ENCODE peak calls at places on chromosomes 4 and X, in seven cellular contexts. One of them, this sample, is unnamed.

GRCh38 chrX:120840826-120841225 is 34.8 kb downstream of the CT47B1 start:
- DNase-seq in T-helper 1 cell: no peak
- DNase-seq in dermis blood vessel endothelial cell: peak
- DNase-seq in GM03348: peak
- DNase-seq in stimulated activated CD4-positive, alpha-beta T cell treated with anti-CD3 and anti-CD28 coated beads, Interleukin-2, amount 100 ng/mL, for 48 hours: no peak
- DNase-seq in substantia nigra: no peak
- DNase-seq in mesothelial cell of epicardium: no peak
- DNase-seq in this sample: no peak

GRCh38 chr4:110064295-110064694 is 134.1 kb downstream of the ELOVL6 start:
- DNase-seq in T-helper 1 cell: no peak
- DNase-seq in dermis blood vessel endothelial cell: no peak
- DNase-seq in GM03348: no peak
- DNase-seq in stimulated activated CD4-positive, alpha-beta T cell treated with anti-CD3 and anti-CD28 coated beads, Interleukin-2, amount 100 ng/mL, for 48 hours: no peak
- DNase-seq in substantia nigra: no peak
- DNase-seq in mesothelial cell of epicardium: no peak
- DNase-seq in this sample: no peak

GRCh38 chrX:2464677-2465166 is 36.1 kb downstream of the DHRSX start:
- DNase-seq in T-helper 1 cell: no peak
- DNase-seq in dermis blood vessel endothelial cell: no peak
- DNase-seq in GM03348: no peak
- DNase-seq in stimulated activated CD4-positive, alpha-beta T cell treated with anti-CD3 and anti-CD28 coated beads, Interleukin-2, amount 100 ng/mL, for 48 hours: no peak
- DNase-seq in substantia nigra: no peak
- DNase-seq in mesothelial cell of epicardium: no peak
- DNase-seq in this sample: no peak

GRCh38 chr4:1474126-1475090 is 68.2 kb upstream of the NKX1-1 start:
- DNase-seq in T-helper 1 cell: no peak
- DNase-seq in dermis blood vessel endothelial cell: no peak
- DNase-seq in GM03348: no peak
- DNase-seq in stimulated activated CD4-positive, alpha-beta T cell treated with anti-CD3 and anti-CD28 coated beads, Interleukin-2, amount 100 ng/mL, for 48 hours: no peak
- DNase-seq in substantia nigra: no peak
- DNase-seq in mesothelial cell of epicardium: no peak
- DNase-seq in this sample: peak

GRCh38 chr4:148059617-148060180 is 327.8 kb downstream of the ARHGAP10 start:
- DNase-seq in T-helper 1 cell: no peak
- DNase-seq in dermis blood vessel endothelial cell: no peak
- DNase-seq in GM03348: no peak
- DNase-seq in stimulated activated CD4-positive, alpha-beta T cell treated with anti-CD3 and anti-CD28 coated beads, Interleukin-2, amount 100 ng/mL, for 48 hours: no peak
- DNase-seq in substantia nigra: no peak
- DNase-seq in mesothelial cell of epicardium: no peak
- DNase-seq in this sample: no peak

GRCh38 chr4:142614621-142615323 is 231.3 kb downstream of the INPP4B start:
- DNase-seq in T-helper 1 cell: no peak
- DNase-seq in dermis blood vessel endothelial cell: no peak
- DNase-seq in GM03348: no peak
- DNase-seq in stimulated activated CD4-positive, alpha-beta T cell treated with anti-CD3 and anti-CD28 coated beads, Interleukin-2, amount 100 ng/mL, for 48 hours: no peak
- DNase-seq in substantia nigra: no peak
- DNase-seq in mesothelial cell of epicardium: no peak
- DNase-seq in this sample: no peak

GRCh38 chr4:99832854-99833253 is 16.2 kb downstream of the DAPP1 start:
- DNase-seq in T-helper 1 cell: no peak
- DNase-seq in dermis blood vessel endothelial cell: no peak
- DNase-seq in GM03348: no peak
- DNase-seq in stimulated activated CD4-positive, alpha-beta T cell treated with anti-CD3 and anti-CD28 coated beads, Interleukin-2, amount 100 ng/mL, for 48 hours: no peak
- DNase-seq in substantia nigra: no peak
- DNase-seq in mesothelial cell of epicardium: no peak
- DNase-seq in this sample: no peak

GRCh38 chrX:119477812-119478232 is 9.6 kb downstream of the SLC25A5 start:
- DNase-seq in T-helper 1 cell: no peak
- DNase-seq in dermis blood vessel endothelial cell: no peak
- DNase-seq in GM03348: peak
- DNase-seq in stimulated activated CD4-positive, alpha-beta T cell treated with anti-CD3 and anti-CD28 coated beads, Interleukin-2, amount 100 ng/mL, for 48 hours: no peak
- DNase-seq in substantia nigra: no peak
- DNase-seq in mesothelial cell of epicardium: no peak
- DNase-seq in this sample: no peak

GRCh38 chr4:79207281-79207680 is 118.6 kb downstream of the NAA11 start:
- DNase-seq in T-helper 1 cell: no peak
- DNase-seq in dermis blood vessel endothelial cell: no peak
- DNase-seq in GM03348: no peak
- DNase-seq in stimulated activated CD4-positive, alpha-beta T cell treated with anti-CD3 and anti-CD28 coated beads, Interleukin-2, amount 100 ng/mL, for 48 hours: no peak
- DNase-seq in substantia nigra: no peak
- DNase-seq in mesothelial cell of epicardium: no peak
- DNase-seq in this sample: no peak

GRCh38 chr4:19748911-19749473 is 502.7 kb upstream of the SLIT2 start:
- DNase-seq in T-helper 1 cell: no peak
- DNase-seq in dermis blood vessel endothelial cell: no peak
- DNase-seq in GM03348: peak
- DNase-seq in stimulated activated CD4-positive, alpha-beta T cell treated with anti-CD3 and anti-CD28 coated beads, Interleukin-2, amount 100 ng/mL, for 48 hours: no peak
- DNase-seq in substantia nigra: no peak
- DNase-seq in mesothelial cell of epicardium: no peak
- DNase-seq in this sample: no peak

GRCh38 chr4:180942367-180942916 is 1300.8 kb upstream of the TENM3 start:
- DNase-seq in T-helper 1 cell: no peak
- DNase-seq in dermis blood vessel endothelial cell: no peak
- DNase-seq in GM03348: no peak
- DNase-seq in stimulated activated CD4-positive, alpha-beta T cell treated with anti-CD3 and anti-CD28 coated beads, Interleukin-2, amount 100 ng/mL, for 48 hours: no peak
- DNase-seq in substantia nigra: no peak
- DNase-seq in mesothelial cell of epicardium: no peak
- DNase-seq in this sample: no peak

GRCh38 chrX:45596190-45596808 is 395.6 kb upstream of the DIPK2B start:
- DNase-seq in T-helper 1 cell: no peak
- DNase-seq in dermis blood vessel endothelial cell: peak
- DNase-seq in GM03348: no peak
- DNase-seq in stimulated activated CD4-positive, alpha-beta T cell treated with anti-CD3 and anti-CD28 coated beads, Interleukin-2, amount 100 ng/mL, for 48 hours: no peak
- DNase-seq in substantia nigra: no peak
- DNase-seq in mesothelial cell of epicardium: no peak
- DNase-seq in this sample: no peak

GRCh38 chrX:126855839-126856238 is 36.3 kb downstream of the PRR32 start:
- DNase-seq in T-helper 1 cell: no peak
- DNase-seq in dermis blood vessel endothelial cell: no peak
- DNase-seq in GM03348: no peak
- DNase-seq in stimulated activated CD4-positive, alpha-beta T cell treated with anti-CD3 and anti-CD28 coated beads, Interleukin-2, amount 100 ng/mL, for 48 hours: no peak
- DNase-seq in substantia nigra: no peak
- DNase-seq in mesothelial cell of epicardium: no peak
- DNase-seq in this sample: no peak

GRCh38 chr4:44927361-44928061 is 201.2 kb upstream of the GNPDA2 start:
- DNase-seq in T-helper 1 cell: no peak
- DNase-seq in dermis blood vessel endothelial cell: peak
- DNase-seq in GM03348: peak
- DNase-seq in stimulated activated CD4-positive, alpha-beta T cell treated with anti-CD3 and anti-CD28 coated beads, Interleukin-2, amount 100 ng/mL, for 48 hours: no peak
- DNase-seq in substantia nigra: no peak
- DNase-seq in mesothelial cell of epicardium: no peak
- DNase-seq in this sample: no peak

GRCh38 chrX:1384738-1385250 is 7.1 kb downstream of the SLC25A6 start:
- DNase-seq in T-helper 1 cell: no peak
- DNase-seq in dermis blood vessel endothelial cell: no peak
- DNase-seq in GM03348: peak
- DNase-seq in stimulated activated CD4-positive, alpha-beta T cell treated with anti-CD3 and anti-CD28 coated beads, Interleukin-2, amount 100 ng/mL, for 48 hours: no peak
- DNase-seq in substantia nigra: no peak
- DNase-seq in mesothelial cell of epicardium: no peak
- DNase-seq in this sample: no peak

GRCh38 chrX:134480061-134480460 is 20.1 kb downstream of the HPRT1 start:
- DNase-seq in T-helper 1 cell: no peak
- DNase-seq in dermis blood vessel endothelial cell: no peak
- DNase-seq in GM03348: peak
- DNase-seq in stimulated activated CD4-positive, alpha-beta T cell treated with anti-CD3 and anti-CD28 coated beads, Interleukin-2, amount 100 ng/mL, for 48 hours: no peak
- DNase-seq in substantia nigra: no peak
- DNase-seq in mesothelial cell of epicardium: no peak
- DNase-seq in this sample: no peak

GRCh38 chr4:10096201-10096975 is 20.2 kb downstream of the WDR1 start:
- DNase-seq in T-helper 1 cell: peak
- DNase-seq in dermis blood vessel endothelial cell: peak
- DNase-seq in GM03348: peak
- DNase-seq in stimulated activated CD4-positive, alpha-beta T cell treated with anti-CD3 and anti-CD28 coated beads, Interleukin-2, amount 100 ng/mL, for 48 hours: peak
- DNase-seq in substantia nigra: no peak
- DNase-seq in mesothelial cell of epicardium: no peak
- DNase-seq in this sample: no peak

GRCh38 chrX:71098302-71098701 is 2.7 kb downstream of the FOXO4 start:
- DNase-seq in T-helper 1 cell: peak
- DNase-seq in dermis blood vessel endothelial cell: peak
- DNase-seq in GM03348: peak
- DNase-seq in stimulated activated CD4-positive, alpha-beta T cell treated with anti-CD3 and anti-CD28 coated beads, Interleukin-2, amount 100 ng/mL, for 48 hours: peak
- DNase-seq in substantia nigra: no peak
- DNase-seq in mesothelial cell of epicardium: no peak
- DNase-seq in this sample: no peak

GRCh38 chr4:125313497-125313896 is 1.3 kb upstream of the FAT4 start:
- DNase-seq in T-helper 1 cell: no peak
- DNase-seq in dermis blood vessel endothelial cell: peak
- DNase-seq in GM03348: peak
- DNase-seq in stimulated activated CD4-positive, alpha-beta T cell treated with anti-CD3 and anti-CD28 coated beads, Interleukin-2, amount 100 ng/mL, for 48 hours: no peak
- DNase-seq in substantia nigra: no peak
- DNase-seq in mesothelial cell of epicardium: no peak
- DNase-seq in this sample: peak